ENCODE peak calls at places on chromosomes 2 and 18, in five cellular contexts. One of them, this sample, is unnamed.

GRCh38 chr18:62999392-62999791 is 284.1 kb downstream of the PHLPP1 start:
- DNase-seq in esophagus muscularis mucosa: peak; percentile 94
- DNase-seq in aorta: peak; percentile 81
- DNase-seq in cardiac muscle cell: peak; percentile 87
- DNase-seq in mammary epithelial cell: no peak
- DNase-seq in this sample: no peak

GRCh38 chr2:240502430-240503121 is 55.2 kb downstream of the ANKMY1 start:
- DNase-seq in esophagus muscularis mucosa: peak; percentile 42
- DNase-seq in aorta: no peak
- DNase-seq in cardiac muscle cell: no peak
- DNase-seq in mammary epithelial cell: no peak
- DNase-seq in this sample: no peak

GRCh38 chr2:37205689-37206341 is 9.5 kb downstream of the CEBPZOS start:
- DNase-seq in esophagus muscularis mucosa: no peak
- DNase-seq in aorta: no peak
- DNase-seq in cardiac muscle cell: no peak
- DNase-seq in mammary epithelial cell: no peak
- DNase-seq in this sample: no peak

GRCh38 chr2:98805412-98806265 is 74.7 kb upstream of the MGAT4A start:
- DNase-seq in esophagus muscularis mucosa: peak; percentile 87
- DNase-seq in aorta: peak; percentile 62
- DNase-seq in cardiac muscle cell: peak; percentile 85
- DNase-seq in mammary epithelial cell: peak; percentile 84
- DNase-seq in this sample: no peak

GRCh38 chr2:149715005-149715592 is 127.5 kb upstream of the MMADHC start:
- DNase-seq in esophagus muscularis mucosa: no peak
- DNase-seq in aorta: no peak
- DNase-seq in cardiac muscle cell: peak; percentile 72
- DNase-seq in mammary epithelial cell: peak; percentile 51
- DNase-seq in this sample: no peak

GRCh38 chr18:56298935-56299334 is 339.5 kb downstream of the TXNL1 start:
- DNase-seq in esophagus muscularis mucosa: no peak
- DNase-seq in aorta: no peak
- DNase-seq in cardiac muscle cell: peak; percentile 42
- DNase-seq in mammary epithelial cell: peak; percentile 72
- DNase-seq in this sample: no peak

GRCh38 chr2:54678719-54679118 is 44.7 kb upstream of the EML6 start:
- DNase-seq in esophagus muscularis mucosa: no peak
- DNase-seq in aorta: no peak
- DNase-seq in cardiac muscle cell: no peak
- DNase-seq in mammary epithelial cell: no peak
- DNase-seq in this sample: no peak

GRCh38 chr2:146523218-146523617 is 1321.6 kb upstream of the ACVR2A start:
- DNase-seq in esophagus muscularis mucosa: no peak
- DNase-seq in aorta: no peak
- DNase-seq in cardiac muscle cell: peak; percentile 30
- DNase-seq in mammary epithelial cell: no peak
- DNase-seq in this sample: no peak

GRCh38 chr2:139031722-139032121 is 251.5 kb upstream of the NXPH2 start:
- DNase-seq in esophagus muscularis mucosa: no peak
- DNase-seq in aorta: no peak
- DNase-seq in cardiac muscle cell: peak; percentile 20
- DNase-seq in mammary epithelial cell: peak; percentile 36
- DNase-seq in this sample: no peak

GRCh38 chr2:239773377-239774141 is 251.6 kb downstream of the NDUFA10 start:
- DNase-seq in esophagus muscularis mucosa: no peak
- DNase-seq in aorta: peak; percentile 24
- DNase-seq in cardiac muscle cell: no peak
- DNase-seq in mammary epithelial cell: no peak
- DNase-seq in this sample: no peak

GRCh38 chr2:143928184-143928583 is 591.7 kb downstream of the ZEB2 start:
- DNase-seq in esophagus muscularis mucosa: no peak
- DNase-seq in aorta: no peak
- DNase-seq in cardiac muscle cell: no peak
- DNase-seq in mammary epithelial cell: no peak
- DNase-seq in this sample: no peak

GRCh38 chr2:177169810-177170514 is 42.6 kb upstream of the HNRNPA3 start:
- DNase-seq in esophagus muscularis mucosa: no peak
- DNase-seq in aorta: no peak
- DNase-seq in cardiac muscle cell: no peak
- DNase-seq in mammary epithelial cell: peak; percentile 97
- DNase-seq in this sample: no peak

GRCh38 chr18:32771871-32772499 is 838 bp downstream of the KLHL14 start:
- DNase-seq in esophagus muscularis mucosa: no peak
- DNase-seq in aorta: peak; percentile 43
- DNase-seq in cardiac muscle cell: no peak
- DNase-seq in mammary epithelial cell: no peak
- DNase-seq in this sample: no peak

GRCh38 chr18:75041586-75041985 is 167.4 kb downstream of the PTGR3 start:
- DNase-seq in esophagus muscularis mucosa: peak; percentile 74
- DNase-seq in aorta: no peak
- DNase-seq in cardiac muscle cell: peak; percentile 43
- DNase-seq in mammary epithelial cell: peak; percentile 2
- DNase-seq in this sample: no peak

GRCh38 chr18:23300211-23300887 is 152.7 kb upstream of the RIOK3 start:
- DNase-seq in esophagus muscularis mucosa: no peak
- DNase-seq in aorta: peak; percentile 59
- DNase-seq in cardiac muscle cell: no peak
- DNase-seq in mammary epithelial cell: no peak
- DNase-seq in this sample: no peak

GRCh38 chr18:44651918-44652317 is 28.8 kb upstream of the SETBP1 start:
- DNase-seq in esophagus muscularis mucosa: peak; percentile 17
- DNase-seq in aorta: no peak
- DNase-seq in cardiac muscle cell: no peak
- DNase-seq in mammary epithelial cell: no peak
- DNase-seq in this sample: no peak
- H3K27ac ChIP-seq in esophagus muscularis mucosa: no peak overlapping the region
- H3K27ac ChIP-seq in aorta: no peak overlapping the region
- H3K27ac ChIP-seq in cardiac muscle cell: no peak overlapping the region
- H3K27ac ChIP-seq in mammary epithelial cell: no peak overlapping the region
- H3K27ac ChIP-seq in this sample: no peak overlapping the region

DNA sequence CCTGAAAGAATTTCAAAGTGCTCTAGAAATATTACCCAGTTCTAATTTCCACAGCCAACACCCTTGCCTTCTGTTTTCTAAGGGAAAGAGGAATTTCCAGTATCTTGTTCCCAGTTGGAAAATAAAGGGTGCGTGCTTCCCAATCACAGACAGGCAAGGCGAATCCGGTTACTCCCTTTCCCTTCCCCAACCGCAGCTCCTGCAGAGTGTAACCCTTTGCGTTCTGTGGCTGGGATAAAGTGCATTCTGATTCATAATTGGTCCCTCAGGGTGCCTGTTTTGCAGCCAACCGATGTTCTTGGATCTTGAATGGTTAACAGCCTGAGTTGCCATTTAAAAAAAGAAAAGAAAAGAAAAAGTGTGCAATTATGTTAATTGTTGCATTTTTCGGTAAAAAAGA is 40.6 kb upstream of the PGAP1 start:
- DNase-seq in esophagus muscularis mucosa: no peak
- DNase-seq in aorta: no peak
- DNase-seq in cardiac muscle cell: peak; percentile 86
- DNase-seq in mammary epithelial cell: peak; percentile 26
- DNase-seq in this sample: no peak
- H3K4me3 ChIP-seq in esophagus muscularis mucosa: peak overlapping the region; percentile 30
- H3K4me3 ChIP-seq in aorta: no peak overlapping the region
- H3K4me3 ChIP-seq in cardiac muscle cell: no peak overlapping the region
- H3K4me3 ChIP-seq in mammary epithelial cell: no peak overlapping the region
- H3K4me3 ChIP-seq in this sample: peak overlapping the region; percentile 34

GRCh38 chr2:235514627-235515363 is 21.0 kb downstream of the AGAP1 start:
- DNase-seq in esophagus muscularis mucosa: no peak
- DNase-seq in aorta: no peak
- DNase-seq in cardiac muscle cell: no peak
- DNase-seq in mammary epithelial cell: peak; percentile 46
- DNase-seq in this sample: no peak
- H3K27ac ChIP-seq in esophagus muscularis mucosa: no peak overlapping the region
- H3K27ac ChIP-seq in aorta: no peak overlapping the region
- H3K27ac ChIP-seq in cardiac muscle cell: no peak overlapping the region
- H3K27ac ChIP-seq in mammary epithelial cell: no peak overlapping the region
- H3K27ac ChIP-seq in this sample: no peak overlapping the region

DNA sequence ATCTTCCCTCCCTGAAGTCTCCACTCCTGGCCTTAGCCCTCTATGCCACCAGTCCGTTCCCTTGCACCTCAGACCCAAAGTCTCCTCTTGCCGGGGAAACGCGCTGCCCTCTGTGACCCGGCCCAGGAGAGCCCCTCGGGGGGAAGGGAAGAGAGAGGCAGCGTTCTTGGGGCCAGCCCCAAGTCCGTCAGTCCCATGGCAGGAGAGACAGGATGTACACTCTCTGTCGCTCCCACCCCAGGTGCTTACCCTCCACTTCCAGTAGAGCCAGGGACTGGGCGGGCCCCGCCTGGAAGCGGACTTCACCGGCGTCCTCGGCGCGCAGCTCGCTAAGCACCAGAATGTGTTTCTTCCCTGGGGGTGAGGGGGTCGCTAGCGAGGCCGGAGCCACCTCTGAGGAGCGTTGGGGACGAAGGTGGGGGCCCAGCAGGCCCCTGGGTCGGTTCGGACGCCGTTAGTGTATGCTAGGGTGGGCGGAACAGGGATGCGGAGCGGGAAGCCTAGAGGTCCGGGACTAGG is 8.1 kb downstream of the TMEM198 start:
- DNase-seq in esophagus muscularis mucosa: no peak
- DNase-seq in aorta: no peak
- DNase-seq in cardiac muscle cell: no peak
- DNase-seq in mammary epithelial cell: no peak
- DNase-seq in this sample: no peak
- H3K4me3 ChIP-seq in esophagus muscularis mucosa: peak overlapping the region; percentile 61
- H3K4me3 ChIP-seq in aorta: peak overlapping the region; percentile 35
- H3K4me3 ChIP-seq in cardiac muscle cell: peak overlapping the region; percentile 47
- H3K4me3 ChIP-seq in mammary epithelial cell: peak overlapping the region; percentile 80
- H3K4me3 ChIP-seq in this sample: peak overlapping the region; percentile 69

GRCh38 chr2:222972420-222972819 is 79.6 kb upstream of the KCNE4 start:
- DNase-seq in esophagus muscularis mucosa: peak; percentile 66
- DNase-seq in aorta: no peak
- DNase-seq in cardiac muscle cell: no peak
- DNase-seq in mammary epithelial cell: no peak
- DNase-seq in this sample: no peak

GRCh38 chr2:222969491-222969890 is 82.5 kb upstream of the KCNE4 start:
- DNase-seq in esophagus muscularis mucosa: no peak
- DNase-seq in aorta: no peak
- DNase-seq in cardiac muscle cell: peak; percentile 86
- DNase-seq in mammary epithelial cell: no peak
- DNase-seq in this sample: no peak

GRCh38 chr2:222976521-222977076 is 75.4 kb upstream of the KCNE4 start:
- DNase-seq in esophagus muscularis mucosa: no peak
- DNase-seq in aorta: no peak
- DNase-seq in cardiac muscle cell: no peak
- DNase-seq in mammary epithelial cell: no peak
- DNase-seq in this sample: no peak

GRCh38 chr2:222973733-222974132 is 78.3 kb upstream of the KCNE4 start:
- DNase-seq in esophagus muscularis mucosa: no peak
- DNase-seq in aorta: no peak
- DNase-seq in cardiac muscle cell: no peak
- DNase-seq in mammary epithelial cell: no peak
- DNase-seq in this sample: no peak

GRCh38 chr2:222973237-222973636 is 78.8 kb upstream of the KCNE4 start:
- DNase-seq in esophagus muscularis mucosa: peak; percentile 90
- DNase-seq in aorta: no peak
- DNase-seq in cardiac muscle cell: no peak
- DNase-seq in mammary epithelial cell: no peak
- DNase-seq in this sample: no peak
- H3K27ac ChIP-seq in esophagus muscularis mucosa: no peak overlapping the region
- H3K27ac ChIP-seq in aorta: no peak overlapping the region
- H3K27ac ChIP-seq in cardiac muscle cell: no peak overlapping the region
- H3K27ac ChIP-seq in mammary epithelial cell: no peak overlapping the region
- H3K27ac ChIP-seq in this sample: no peak overlapping the region

DNA sequence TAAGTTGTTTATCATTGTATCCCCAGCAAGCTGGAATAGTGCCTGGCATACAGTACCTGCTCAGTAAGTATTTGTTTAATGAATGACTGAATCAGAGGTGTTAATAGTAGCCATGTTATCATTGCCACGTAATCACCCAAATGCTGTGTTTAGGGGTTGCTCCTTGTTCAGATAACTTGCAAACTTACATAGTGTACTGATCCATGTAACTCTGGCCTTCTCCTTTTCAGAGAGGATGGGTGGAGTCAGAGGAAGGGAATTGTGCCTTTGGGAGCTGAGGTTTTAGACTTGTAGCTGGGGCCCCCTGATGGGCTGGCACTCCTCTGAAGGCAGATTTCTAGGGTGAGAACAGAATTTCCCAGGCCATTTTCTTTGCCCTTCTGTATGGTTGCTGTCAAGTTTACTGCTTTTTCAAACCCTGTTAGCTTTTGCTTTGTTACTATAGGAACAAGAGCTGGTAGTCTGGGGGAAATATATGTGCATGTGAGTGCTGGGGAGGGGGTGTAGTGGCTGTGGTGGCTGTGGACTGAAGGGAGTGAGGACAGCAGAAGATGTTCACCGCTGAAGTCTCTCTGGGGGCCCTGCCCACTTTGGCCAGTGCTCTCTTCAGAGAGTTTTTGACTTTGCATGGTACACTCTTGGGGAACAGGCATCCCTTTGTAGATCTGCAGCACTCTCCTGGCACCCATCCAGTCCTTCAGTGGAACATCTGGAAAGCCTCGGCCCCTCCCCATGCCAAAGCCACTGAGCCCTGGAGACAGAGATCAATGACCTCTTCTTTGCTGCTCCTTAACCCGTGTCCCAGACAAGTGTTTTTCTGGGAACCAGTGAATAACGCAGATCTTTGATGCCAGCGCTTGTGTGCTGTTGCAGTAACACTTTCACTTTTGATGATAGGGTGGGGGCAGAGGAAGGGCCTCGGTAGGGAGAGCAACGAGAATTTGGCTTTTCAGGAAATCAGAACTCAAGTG is 208.9 kb downstream of the PRKCE start:
- DNase-seq in esophagus muscularis mucosa: no peak
- DNase-seq in aorta: peak; percentile 51
- DNase-seq in cardiac muscle cell: peak; percentile 78
- DNase-seq in mammary epithelial cell: peak; percentile 25
- DNase-seq in this sample: no peak
- H3K4me3 ChIP-seq in esophagus muscularis mucosa: peak overlapping the region; percentile 42
- H3K4me3 ChIP-seq in aorta: no peak overlapping the region
- H3K4me3 ChIP-seq in cardiac muscle cell: no peak overlapping the region
- H3K4me3 ChIP-seq in mammary epithelial cell: peak overlapping the region; percentile 11
- H3K4me3 ChIP-seq in this sample: peak overlapping the region; percentile 36

This sample was measured in AG04450.